ENCODE peak calls at places on chromosomes 7 and 10, in four cellular contexts. One of them, this sample, is unnamed. For H3K36me3 and H3K4me1, the result is how much of the 10 kb centered on the place peaks cover.

GRCh38 chr7:539731-540411 is 20.2 kb upstream of the PDGFA start:
- DNase-seq in heart right ventricle: no peak
- DNase-seq in CD8-positive, alpha-beta T cell: peak
- DNase-seq in tibial nerve: no peak
- DNase-seq in this sample: no peak

GRCh38 chr7:85153715-85154114 is 33.1 kb downstream of the SEMA3D start:
- DNase-seq in tibial nerve: no peak
- DNase-seq in CD8-positive, alpha-beta T cell: no peak
- DNase-seq in heart right ventricle: no peak
- DNase-seq in this sample: no peak

GRCh38 chr7:129689995-129690581 is 78.6 kb downstream of the NRF1 start:
- DNase-seq in tibial nerve: no peak
- DNase-seq in heart right ventricle: no peak
- DNase-seq in CD8-positive, alpha-beta T cell: no peak
- DNase-seq in this sample: no peak

GRCh38 chr7:77989981-77990566 is 191.5 kb downstream of the PHTF2 start:
- DNase-seq in heart right ventricle: no peak
- DNase-seq in CD8-positive, alpha-beta T cell: no peak
- DNase-seq in tibial nerve: no peak
- DNase-seq in this sample: no peak

GRCh38 chr10:49844775-49845561 is 82.8 kb upstream of the OGDHL start:
- DNase-seq in tibial nerve: no peak
- DNase-seq in heart right ventricle: no peak
- DNase-seq in CD8-positive, alpha-beta T cell: no peak
- DNase-seq in this sample: no peak

GRCh38 chr7:17674166-17674955 is 265.9 kb downstream of the SNX13 start:
- DNase-seq in tibial nerve: no peak
- DNase-seq in CD8-positive, alpha-beta T cell: no peak
- DNase-seq in heart right ventricle: no peak
- DNase-seq in this sample: no peak

GRCh38 chr10:83886871-83887270 is 252.4 kb upstream of the GHITM start:
- DNase-seq in heart right ventricle: no peak
- DNase-seq in CD8-positive, alpha-beta T cell: no peak
- DNase-seq in tibial nerve: no peak
- DNase-seq in this sample: no peak

GRCh38 chr7:75989084-75989725 is 5.2 kb downstream of the TMEM120A start:
- DNase-seq in tibial nerve: no peak
- DNase-seq in CD8-positive, alpha-beta T cell: no peak
- DNase-seq in heart right ventricle: peak
- DNase-seq in this sample: peak

GRCh38 chr10:27470890-27471289 is 33.2 kb upstream of the RAB18 start:
- DNase-seq in tibial nerve: no peak
- DNase-seq in CD8-positive, alpha-beta T cell: no peak
- DNase-seq in heart right ventricle: no peak
- DNase-seq in this sample: no peak

DNA sequence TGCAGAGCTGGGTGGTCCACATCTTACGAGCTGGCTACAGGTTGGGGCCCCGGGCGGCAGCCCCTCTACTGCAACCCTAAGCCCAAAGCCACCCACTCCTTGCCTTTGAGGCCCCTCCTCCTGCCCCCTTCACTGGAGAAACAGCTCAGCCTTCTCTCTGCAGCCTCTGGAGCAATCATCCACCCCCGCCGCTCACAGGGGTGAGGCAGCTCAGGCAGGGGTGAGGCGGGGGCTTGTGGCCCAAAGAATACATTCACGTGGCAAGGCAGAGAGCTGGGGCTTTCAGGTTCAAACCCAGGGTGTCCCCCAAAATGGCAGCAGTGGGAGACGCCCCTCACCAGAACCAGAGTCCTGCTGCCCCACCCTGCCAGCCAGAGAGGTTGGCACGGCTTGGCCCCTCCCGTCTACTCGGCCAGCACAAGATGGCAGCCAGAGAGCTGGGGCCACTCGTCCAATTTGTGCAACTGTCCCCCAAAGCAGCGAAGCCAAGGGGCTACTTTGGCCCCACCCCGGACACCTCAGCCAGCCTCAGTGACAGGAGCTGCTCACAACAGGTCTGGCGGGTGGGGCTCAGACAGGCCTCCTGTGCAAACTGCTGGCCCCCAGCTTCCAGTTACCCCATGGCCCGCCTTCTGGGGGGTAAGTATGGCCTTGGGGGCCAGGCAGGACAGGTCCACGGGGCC is 7.2 kb downstream of the GNB2 start:
- DNase-seq in tibial nerve: no peak
- DNase-seq in CD8-positive, alpha-beta T cell: no peak
- DNase-seq in heart right ventricle: no peak
- DNase-seq in this sample: no peak
- H3K36me3 ChIP-seq in tibial nerve: half or more
- H3K36me3 ChIP-seq in CD8-positive, alpha-beta T cell: under half
- H3K36me3 ChIP-seq in heart right ventricle: under half
- H3K36me3 ChIP-seq in this sample: half or more

GRCh38 chr7:73971701-73972341 is 56.2 kb upstream of the ELN start:
- DNase-seq in heart right ventricle: no peak
- DNase-seq in CD8-positive, alpha-beta T cell: no peak
- DNase-seq in tibial nerve: no peak
- DNase-seq in this sample: no peak
- TF ChIP-seq CTCF in heart right ventricle: no peak
- TF ChIP-seq CTCF in CD8-positive, alpha-beta T cell: no peak
- TF ChIP-seq CTCF in tibial nerve: no peak
- TF ChIP-seq CTCF in this sample: no peak

GRCh38 chr10:28808693-28809092 is 131.4 kb downstream of the BAMBI start:
- DNase-seq in tibial nerve: no peak
- DNase-seq in heart right ventricle: no peak
- DNase-seq in CD8-positive, alpha-beta T cell: no peak
- DNase-seq in this sample: no peak
- H3K4me1 ChIP-seq in tibial nerve: under half
- H3K4me1 ChIP-seq in heart right ventricle: under half
- H3K4me1 ChIP-seq in CD8-positive, alpha-beta T cell: under half
- H3K4me1 ChIP-seq in this sample: under half

DNA sequence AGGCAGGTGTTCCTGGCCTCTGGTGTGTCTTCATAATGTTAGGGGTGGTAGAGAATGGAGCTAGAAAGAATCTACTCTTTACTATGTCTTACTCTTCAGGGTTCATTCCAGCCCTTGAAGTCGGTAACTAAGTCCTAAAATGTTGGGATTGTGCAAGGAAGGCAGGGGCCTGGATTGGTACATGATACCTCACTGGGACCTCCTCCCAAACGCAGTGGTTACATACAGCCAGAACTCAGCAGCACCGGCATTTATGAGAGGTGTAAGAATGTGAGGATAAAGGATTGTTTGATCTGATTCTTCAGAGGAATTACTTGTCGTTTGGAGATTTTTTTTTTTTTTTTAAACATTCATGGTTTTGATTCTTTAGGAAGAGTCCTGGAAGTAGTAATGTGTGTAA is 6.9 kb downstream of the COMTD1 start:
- DNase-seq in heart right ventricle: no peak
- DNase-seq in tibial nerve: no peak
- DNase-seq in CD8-positive, alpha-beta T cell: no peak
- DNase-seq in this sample: no peak
- H3K36me3 ChIP-seq in heart right ventricle: under half
- H3K36me3 ChIP-seq in tibial nerve: under half
- H3K36me3 ChIP-seq in CD8-positive, alpha-beta T cell: under half
- H3K36me3 ChIP-seq in this sample: under half

GRCh38 chr7:51369746-51370145 is 53.1 kb upstream of the COBL start:
- DNase-seq in CD8-positive, alpha-beta T cell: no peak
- DNase-seq in heart right ventricle: no peak
- DNase-seq in tibial nerve: no peak
- DNase-seq in this sample: no peak
- TF ChIP-seq CTCF in CD8-positive, alpha-beta T cell: no peak
- TF ChIP-seq CTCF in heart right ventricle: peak
- TF ChIP-seq CTCF in tibial nerve: peak
- TF ChIP-seq CTCF in this sample: no peak

This sample was measured in heart left ventricle.